ENCODE peak calls at places on chromosomes 12 and 14, in six cellular contexts. C, S, T, J, N and I are unnamed samples.

GRCh38 chr12:105109465-105110212 is 2.1 kb downstream of the WASHC4 start:
- DNase-seq in C (no peak), S (no peak), T (no peak), J (no peak), N (no peak), I (no peak)

GRCh38 chr12:119631930-119632678 is 35.8 kb upstream of the PRKAB1 start:
- DNase-seq in C (peak; percentile 65), S (no peak), T (no peak), J (no peak), N (no peak), I (no peak)

GRCh38 chr12:32482226-32482625 is 82.9 kb downstream of the FGD4 start:
- DNase-seq in C (no peak), S (no peak), T (no peak), J (no peak), N (peak; percentile 9), I (no peak)

GRCh38 chr12:1217191-1217949 is 226.3 kb downstream of the ERC1 start:
- DNase-seq in C (no peak), S (no peak), T (no peak), J (no peak), N (no peak), I (peak; percentile 6)

GRCh38 chr14:27862684-27863083 is 903.9 kb upstream of the FOXG1 start:
- DNase-seq in C (no peak), S (no peak), T (no peak), J (no peak), N (no peak), I (no peak)

GRCh38 chr14:43528321-43528720 is 978.8 kb downstream of the FSCB start:
- DNase-seq in C (no peak), S (no peak), T (no peak), J (no peak), N (no peak), I (no peak)

GRCh38 chr12:7136676-7137075 is 6.5 kb downstream of the CLSTN3 start:
- DNase-seq in C (no peak), S (no peak), T (no peak), J (no peak), N (no peak), I (no peak)

GRCh38 chr12:44873898-44874297 is 2.2 kb downstream of the NELL2 start:
- DNase-seq in C (no peak), S (no peak), T (no peak), J (no peak), N (no peak), I (peak; percentile 20)

GRCh38 chr14:73829526-73830431 is 21.9 kb upstream of the PTGR2 start:
- DNase-seq in C (peak; percentile 45), S (peak; percentile 47), T (no peak), J (no peak), N (no peak), I (no peak)

GRCh38 chr14:96284430-96284829 is 28.4 kb downstream of the BDKRB1 start:
- DNase-seq in C (no peak), S (no peak), T (no peak), J (no peak), N (no peak), I (no peak)

GRCh38 chr14:61764342-61765122 is 2.3 kb downstream of the SNAPC1 start:
- DNase-seq in C (no peak), S (peak; percentile 14), T (no peak), J (no peak), N (no peak), I (no peak)

DNA sequence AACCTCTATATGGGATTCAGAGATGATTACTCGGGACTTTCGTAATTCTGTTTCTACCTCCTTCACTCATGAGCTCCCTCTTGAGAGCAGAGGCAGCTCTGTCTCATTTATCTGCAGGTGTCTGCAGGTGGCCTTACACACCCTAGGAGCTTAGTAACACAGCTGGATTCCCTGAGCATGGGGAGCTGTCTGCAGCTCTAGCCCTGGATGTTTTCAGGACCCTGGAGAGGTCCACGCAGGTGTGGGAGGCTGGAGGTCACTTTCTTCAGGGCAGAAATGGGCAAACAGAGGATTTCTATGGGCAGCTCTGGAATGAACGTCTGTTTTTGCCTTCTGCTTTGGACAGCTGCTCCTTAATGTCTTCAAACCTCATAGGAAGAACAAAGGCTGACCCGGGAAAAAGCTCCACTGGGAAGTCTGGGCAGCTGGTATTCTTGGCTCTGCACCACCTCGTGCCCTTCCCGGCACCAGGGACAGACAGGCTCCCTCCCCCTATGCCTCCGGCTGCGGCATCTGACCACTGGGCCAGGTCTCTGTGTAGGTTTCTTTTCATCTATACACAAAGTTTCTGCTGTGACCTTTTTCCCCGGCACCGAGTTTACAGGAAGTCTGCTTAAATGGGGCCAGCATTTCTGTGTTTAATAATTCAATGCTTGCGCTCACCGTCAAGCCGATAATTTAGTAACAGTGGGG is 320.3 kb upstream of the SFSWAP start:
- DNase-seq in C (no peak), S (peak; percentile 59), T (no peak), J (peak; percentile 13), N (no peak), I (no peak)
- TF ChIP-seq TAF1 in C (no peak), S (no peak), T (no peak), J (no peak), N (no peak), I (no peak)

GRCh38 chr12:86196465-86196864 is 59.7 kb downstream of the MGAT4C start:
- DNase-seq in C (no peak), S (no peak), T (no peak), J (no peak), N (no peak), I (no peak)

GRCh38 chr12:86194721-86195120 is 61.5 kb downstream of the MGAT4C start:
- DNase-seq in C (no peak), S (no peak), T (no peak), J (no peak), N (no peak), I (no peak)

GRCh38 chr12:86193931-86194330 is 62.3 kb downstream of the MGAT4C start:
- DNase-seq in C (no peak), S (no peak), T (no peak), J (no peak), N (no peak), I (no peak)
- TF ChIP-seq TAF1 in C (no peak), S (no peak), T (no peak), J (no peak), N (no peak), I (no peak)

DNA sequence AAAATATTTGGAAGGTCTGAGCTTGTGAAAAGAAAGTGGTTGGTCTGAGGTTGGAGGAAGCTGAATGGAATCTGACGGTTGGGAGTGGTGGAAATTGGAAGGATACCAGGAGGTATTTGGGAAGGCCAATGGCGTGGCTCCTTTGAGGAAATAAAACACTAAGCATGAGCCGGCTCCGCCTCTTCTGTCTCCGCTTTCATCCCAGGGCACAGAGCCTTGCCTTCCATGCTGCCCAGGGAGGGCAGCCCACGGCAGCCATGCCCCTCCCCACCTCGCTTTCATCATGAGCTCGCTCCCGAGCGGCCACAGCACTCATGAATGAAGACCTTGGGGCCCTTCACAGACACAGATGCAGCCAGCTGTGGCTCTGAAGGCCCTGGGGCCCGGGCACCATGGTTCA is 36.2 kb downstream of the HSP90AA1 start:
- DNase-seq in C (no peak), S (no peak), T (no peak), J (no peak), N (no peak), I (no peak)
- TF ChIP-seq TAF1 in C (no peak), S (no peak), T (no peak), J (no peak), N (no peak), I (no peak)

DNA sequence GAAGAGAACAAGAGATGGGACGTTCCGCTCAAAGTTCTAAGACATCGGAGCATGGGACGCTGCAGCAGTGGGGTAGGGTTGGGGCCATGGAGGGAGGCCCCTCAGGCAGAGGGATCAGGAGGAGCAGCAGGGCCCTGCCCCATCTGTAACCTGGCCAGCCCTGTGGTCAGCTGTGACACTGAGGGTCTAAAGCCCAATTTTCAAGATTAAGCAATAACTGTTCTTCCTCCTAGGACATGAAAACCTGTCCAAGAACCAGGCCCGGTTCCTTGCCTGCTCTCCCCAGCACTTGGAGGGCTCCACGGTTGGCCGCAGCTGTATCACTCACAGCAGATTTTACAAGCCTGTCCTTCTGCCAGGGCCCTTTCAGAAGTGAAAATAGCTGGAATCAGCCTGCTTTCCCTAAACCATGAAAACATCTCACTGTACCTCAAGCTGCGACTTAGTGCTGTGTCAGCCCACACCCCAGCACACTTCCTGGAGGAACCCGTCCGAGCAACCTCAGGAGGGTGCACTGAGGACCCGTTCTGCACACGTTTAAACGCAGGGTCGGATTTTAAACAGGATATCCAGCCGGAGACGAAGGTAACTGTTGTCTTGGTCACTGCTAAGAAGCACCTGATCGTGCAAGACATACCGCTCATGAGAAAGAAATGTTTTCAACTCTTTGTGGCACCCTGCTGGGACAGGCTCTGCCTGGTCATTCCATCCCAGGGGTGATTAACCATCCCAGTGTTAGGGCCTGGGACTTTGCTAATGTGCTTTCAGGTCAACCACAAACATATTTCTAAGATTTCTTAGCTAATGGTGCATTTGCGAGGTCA is 201.9 kb upstream of the DIO3 start:
- DNase-seq in C (no peak), S (peak; percentile 20), T (no peak), J (no peak), N (no peak), I (no peak)
- TF ChIP-seq TAF1 in C (no peak), S (no peak), T (no peak), J (no peak), N (no peak), I (no peak)

GRCh38 chr14:41302776-41303175 is 303.9 kb upstream of the LRFN5 start:
- DNase-seq in C (no peak), S (no peak), T (no peak), J (no peak), N (no peak), I (no peak)

GRCh38 chr14:41295734-41296133 is 310.9 kb upstream of the LRFN5 start:
- DNase-seq in C (no peak), S (no peak), T (no peak), J (no peak), N (no peak), I (no peak)

GRCh38 chr14:41297961-41298690 is 308.6 kb upstream of the LRFN5 start:
- DNase-seq in C (no peak), S (no peak), T (no peak), J (no peak), N (no peak), I (no peak)

GRCh38 chr14:41303506-41303905 is 303.2 kb upstream of the LRFN5 start:
- DNase-seq in C (no peak), S (no peak), T (no peak), J (no peak), N (no peak), I (no peak)

DNA sequence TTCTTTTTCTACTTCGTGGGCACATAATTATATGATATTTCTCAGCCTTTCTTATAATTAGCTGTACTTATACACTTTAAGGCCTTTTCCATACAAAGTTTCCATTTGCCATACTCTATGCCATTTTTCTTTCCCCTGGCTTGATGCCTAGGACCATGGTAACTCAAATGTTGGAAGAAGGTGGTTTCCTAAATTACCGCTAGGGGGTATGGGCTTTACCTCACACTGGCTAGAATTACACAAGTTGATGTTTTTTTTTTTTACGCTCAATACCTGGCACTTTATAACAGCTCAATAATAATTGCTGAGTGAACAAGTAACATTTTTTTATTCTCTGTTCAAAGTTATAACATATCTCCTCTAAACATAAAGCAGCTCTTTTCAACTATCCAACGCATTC is 306.8 kb upstream of the LRFN5 start:
- DNase-seq in C (peak; percentile 16), S (no peak), T (no peak), J (no peak), N (no peak), I (no peak)
- TF ChIP-seq TAF1 in C (no peak), S (no peak), T (no peak), J (no peak), N (no peak), I (no peak)

GRCh38 chr12:92065018-92065499 is 80.6 kb downstream of the BTG1 start:
- DNase-seq in C (peak; percentile 53), S (no peak), T (no peak), J (no peak), N (no peak), I (no peak)
- TF ChIP-seq TAF1 in C (no peak), S (no peak), T (no peak), J (no peak), N (no peak), I (no peak)